ENCODE peak calls at places on chromosome 7, in five cellular contexts. G is glomerular endothelial cell; R is left lobe of liver; E is CD4-positive, alpha-beta T cell; D is putamen. J is an unnamed sample.

GRCh38 chr7:25118048-25118753 is 6.9 kb downstream of the CYCS start:
- DNase-seq in G (no peak), R (no peak), E (no peak), D (no peak), J (no peak)

GRCh38 chr7:157501576-157501975 is 164.8 kb downstream of the DNAJB6 start:
- DNase-seq in G (no peak), R (peak), E (no peak), D (no peak), J (no peak)

GRCh38 chr7:108452707-108453106 is 3.5 kb downstream of the NRCAM start:
- DNase-seq in G (no peak), R (no peak), E (no peak), D (peak), J (no peak)

GRCh38 chr7:37342665-37343471 is 105.8 kb downstream of the ELMO1 start:
- DNase-seq in G (no peak), R (no peak), E (peak), D (no peak), J (no peak)

GRCh38 chr7:114182837-114183236 is 231.8 kb upstream of the FOXP2 start:
- DNase-seq in G (no peak), R (no peak), E (no peak), D (no peak), J (no peak)

GRCh38 chr7:120583835-120584586 is 273.9 kb downstream of the TSPAN12 start:
- DNase-seq in G (peak), R (no peak), E (no peak), D (no peak), J (no peak)

GRCh38 chr7:129308047-129308446 is 83.2 kb downstream of the AHCYL2 start:
- DNase-seq in G (no peak), R (peak), E (no peak), D (no peak), J (no peak)

GRCh38 chr7:2758673-2759603 is 70.9 kb downstream of the AMZ1 start:
- DNase-seq in G (no peak), R (no peak), E (no peak), D (no peak), J (no peak)

GRCh38 chr7:818031-818699 is 14.1 kb upstream of the SUN1 start:
- DNase-seq in G (no peak), R (no peak), E (no peak), D (no peak), J (no peak)

J was measured in dorsolateral prefrontal cortex.